ENCODE peak calls at places on chromosomes 13 and 19, in four cellular contexts. F, M, P and O are unnamed samples.

GRCh38 chr19:56663931-56664500 is 7.5 kb downstream of the ZNF835 start:
- DNase-seq in F (no peak), M (no peak), P (no peak), O (no peak)

GRCh38 chr19:1336079-1336684 is 47.5 kb upstream of the NDUFS7 start:
- DNase-seq in F (no peak), M (no peak), P (no peak), O (peak)

GRCh38 chr19:29311391-29311790 is 98.4 kb upstream of the UQCRFS1 start:
- DNase-seq in F (no peak), M (no peak), P (no peak), O (no peak)

GRCh38 chr13:20401958-20402856 is 123.5 kb downstream of the CRYL1 start:
- DNase-seq in F (no peak), M (no peak), P (no peak), O (no peak)

GRCh38 chr19:5253403-5254110 is 87.1 kb downstream of the PTPRS start:
- DNase-seq in F (no peak), M (no peak), P (peak), O (no peak)

GRCh38 chr13:101845501-101846012 is 393.1 kb downstream of the ITGBL1 start:
- DNase-seq in F (no peak), M (no peak), P (peak), O (no peak)

GRCh38 chr13:102569488-102569887 is 27.3 kb upstream of the TPP2 start:
- DNase-seq in F (no peak), M (no peak), P (no peak), O (no peak)

GRCh38 chr13:113407531-113408393 is 43.8 kb upstream of the GRTP1 start:
- DNase-seq in F (no peak), M (no peak), P (no peak), O (no peak)

GRCh38 chr13:91017031-91017668 is 330.3 kb upstream of the MIR17HG start:
- DNase-seq in F (peak), M (peak), P (no peak), O (peak)

GRCh38 chr13:110683203-110683883 is 22.6 kb downstream of the CARS2 start:
- DNase-seq in F (no peak), M (no peak), P (peak), O (no peak)

GRCh38 chr13:102597029-102598015 is 536 bp downstream of the TPP2 start:
- DNase-seq in F (peak), M (peak), P (no peak), O (no peak)

GRCh38 chr19:57010541-57010940 is 109.2 kb upstream of the USP29 start:
- DNase-seq in F (no peak), M (no peak), P (no peak), O (no peak)

GRCh38 chr13:94548382-94549240 is 47.3 kb downstream of the TGDS start:
- DNase-seq in F (no peak), M (peak), P (peak), O (peak)

GRCh38 chr19:19034204-19034624 is 811 bp downstream of the ARMC6 start:
- DNase-seq in F (peak), M (peak), P (peak), O (peak)

GRCh38 chr19:35462476-35462953 is 14.5 kb downstream of the FFAR2 start:
- DNase-seq in F (no peak), M (no peak), P (no peak), O (peak)

GRCh38 chr19:5273782-5274181 is 66.8 kb downstream of the PTPRS start:
- DNase-seq in F (no peak), M (no peak), P (no peak), O (no peak)

GRCh38 chr19:17164644-17165043 is 50.5 kb upstream of the USE1 start:
- DNase-seq in F (no peak), M (no peak), P (no peak), O (no peak)

GRCh38 chr13:46543307-46543706 is 9.7 kb upstream of the LRCH1 start:
- DNase-seq in F (no peak), M (no peak), P (no peak), O (no peak)

GRCh38 chr13:80037505-80037888 is 303.4 kb downstream of the SPRY2 start:
- DNase-seq in F (no peak), M (no peak), P (no peak), O (no peak)

GRCh38 chr13:80039000-80039399 is 301.9 kb downstream of the SPRY2 start:
- DNase-seq in F (no peak), M (no peak), P (no peak), O (no peak)

GRCh38 chr13:80038371-80038770 is 302.6 kb downstream of the SPRY2 start:
- DNase-seq in F (no peak), M (no peak), P (no peak), O (no peak)

GRCh38 chr13:80040977-80041310 is 300.0 kb downstream of the SPRY2 start:
- DNase-seq in F (no peak), M (no peak), P (no peak), O (no peak)

GRCh38 chr13:80040219-80040976 is 300.5 kb downstream of the SPRY2 start:
- DNase-seq in F (no peak), M (no peak), P (no peak), O (no peak)
- TF ChIP-seq ZBTB33 in F (no peak), M (peak), P (no peak), O (no peak)

GRCh38 chr13:26476111-26476743 is 81.3 kb upstream of the WASF3 start:
- DNase-seq in F (no peak), M (no peak), P (peak), O (no peak)

GRCh38 chr13:26471807-26472206 is 85.7 kb upstream of the WASF3 start:
- DNase-seq in F (no peak), M (no peak), P (no peak), O (no peak)

GRCh38 chr13:26474286-26474685 is 83.2 kb upstream of the WASF3 start:
- DNase-seq in F (no peak), M (no peak), P (no peak), O (no peak)

GRCh38 chr13:26475176-26476110 is 82.0 kb upstream of the WASF3 start:
- DNase-seq in F (no peak), M (no peak), P (no peak), O (no peak)

DNA sequence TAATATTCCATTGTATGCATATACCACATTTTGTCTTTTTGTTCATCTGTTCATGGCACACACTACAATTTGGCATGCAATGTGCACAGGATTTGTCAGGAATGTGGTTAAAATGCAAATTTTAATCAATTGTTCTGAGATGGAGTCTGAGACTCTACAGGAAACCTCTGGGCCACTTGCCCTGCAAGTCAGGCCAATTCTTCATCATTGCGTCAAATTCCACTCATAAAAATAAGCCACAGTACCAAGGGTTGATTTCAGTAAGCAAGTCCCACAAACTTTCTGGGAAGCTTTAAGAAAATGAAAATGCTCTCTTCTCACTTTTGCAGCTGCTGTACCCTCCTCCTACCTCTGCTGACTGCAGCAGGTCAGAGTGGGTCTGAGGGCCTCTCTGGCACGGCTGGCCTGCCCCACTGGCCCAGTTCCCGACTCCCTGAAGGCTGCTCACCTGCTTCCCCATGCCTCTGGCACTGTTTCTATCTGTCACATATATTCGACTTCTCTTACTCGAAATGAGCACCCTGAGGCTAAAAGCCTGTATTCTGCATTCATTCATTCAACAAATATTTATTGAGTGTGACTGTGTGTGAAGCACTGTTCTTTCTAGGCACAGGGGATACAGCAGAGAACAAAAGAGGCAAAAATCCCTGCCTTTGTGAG is 83.8 kb upstream of the WASF3 start:
- DNase-seq in F (no peak), M (no peak), P (no peak), O (no peak)
- TF ChIP-seq USF2 in F (no peak), M (no peak), P (no peak), O (no peak)

GRCh38 chr13:99352351-99353271 is 45.4 kb upstream of the GPR183 start:
- DNase-seq in F (no peak), M (no peak), P (no peak), O (no peak)
- TF ChIP-seq ZBTB33 in F (no peak), M (no peak), P (no peak), O (no peak)

GRCh38 chr19:33194527-33194883 is 375 bp downstream of the LRP3 start:
- DNase-seq in F (no peak), M (no peak), P (no peak), O (no peak)

GRCh38 chr19:33195711-33196347 is 1.7 kb downstream of the LRP3 start:
- DNase-seq in F (no peak), M (no peak), P (no peak), O (no peak)

GRCh38 chr19:33197591-33198000 is 3.5 kb downstream of the LRP3 start:
- DNase-seq in F (no peak), M (peak), P (peak), O (no peak)

GRCh38 chr19:33194884-33195710 is 967 bp downstream of the LRP3 start:
- DNase-seq in F (no peak), M (peak), P (peak), O (no peak)

DNA sequence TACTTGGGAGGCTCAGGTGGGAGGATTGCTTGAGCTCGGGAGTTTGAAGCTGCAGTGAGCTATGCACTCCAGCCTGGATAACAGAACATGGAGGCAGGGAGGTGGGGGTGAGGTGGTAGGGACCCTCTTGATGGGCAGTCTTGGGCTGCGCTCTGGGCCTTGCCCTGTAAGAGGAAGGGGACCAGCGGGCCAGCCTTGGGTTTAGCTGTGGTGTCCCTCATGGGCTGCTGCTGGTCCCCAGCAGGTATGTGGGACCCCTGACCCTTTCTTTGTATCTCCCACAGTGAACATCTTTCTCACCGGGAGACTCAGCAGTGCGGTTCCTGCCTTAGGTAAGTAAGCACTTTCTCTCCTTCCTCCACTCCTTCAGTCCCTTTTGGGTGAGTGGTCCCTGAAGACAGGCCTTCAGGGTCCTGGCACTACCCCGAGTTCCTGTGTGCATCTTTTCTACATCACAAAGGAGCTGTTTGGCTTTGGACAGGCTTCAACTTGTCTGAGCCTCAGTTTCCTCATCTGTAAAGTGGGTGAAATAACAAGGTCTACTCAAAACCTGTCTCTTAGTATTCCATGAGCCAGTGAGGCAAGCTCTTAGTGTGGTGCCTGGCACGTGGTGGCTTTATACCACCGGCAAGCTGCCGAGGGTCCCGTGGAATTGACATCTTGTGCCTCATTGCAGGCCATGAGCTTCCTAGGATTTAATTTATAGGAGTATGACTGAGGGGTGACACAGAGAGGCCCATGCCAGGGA is 2.5 kb downstream of the LRP3 start:
- DNase-seq in F (no peak), M (no peak), P (no peak), O (no peak)
- TF ChIP-seq USF2 in F (no peak), M (no peak), P (no peak), O (no peak)

DNA sequence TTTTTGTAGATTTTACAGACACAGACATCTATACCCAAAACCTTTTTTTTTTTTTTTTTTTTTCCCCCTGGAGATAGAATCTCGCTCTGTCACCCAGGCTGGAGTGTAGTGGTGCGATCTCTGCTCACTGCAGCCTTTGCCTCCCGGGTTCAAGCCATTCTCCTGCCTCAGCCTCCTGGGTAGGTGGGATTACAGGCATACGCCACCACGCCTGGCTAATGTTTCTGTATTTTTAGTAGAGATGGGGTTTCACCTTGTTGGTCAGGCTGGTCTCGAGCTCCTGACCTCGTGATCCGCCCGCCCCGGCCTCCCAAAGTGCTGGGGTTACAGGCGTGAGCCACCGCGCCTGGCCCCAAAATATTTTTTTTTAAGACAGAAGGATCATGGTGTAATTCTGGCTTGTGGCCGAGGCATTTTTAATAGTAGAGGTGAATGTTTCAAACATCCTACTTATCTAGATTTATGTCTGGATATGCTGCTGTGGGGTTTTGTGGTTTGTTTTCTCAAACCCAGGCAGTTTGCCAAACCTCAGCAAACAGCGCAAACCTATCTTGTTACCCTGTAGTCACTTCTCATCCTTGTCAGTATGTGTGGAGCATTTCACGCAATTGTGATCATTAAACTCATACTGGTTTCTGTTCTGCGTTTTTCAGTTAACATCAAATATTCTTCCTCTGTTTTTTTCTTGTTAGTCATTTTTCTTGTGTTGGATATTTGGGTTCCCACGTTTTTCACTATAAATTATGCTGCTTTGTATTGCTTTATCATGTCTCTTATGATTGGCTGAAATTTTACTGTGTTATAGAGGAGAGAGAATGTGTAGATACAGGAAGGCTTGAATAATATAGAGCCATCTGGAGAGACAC is 36.2 kb upstream of the GARRE1 start:
- DNase-seq in F (peak), M (peak), P (no peak), O (peak)
- TF ChIP-seq ZBTB33 in F (peak), M (peak), P (no peak), O (no peak)

DNA sequence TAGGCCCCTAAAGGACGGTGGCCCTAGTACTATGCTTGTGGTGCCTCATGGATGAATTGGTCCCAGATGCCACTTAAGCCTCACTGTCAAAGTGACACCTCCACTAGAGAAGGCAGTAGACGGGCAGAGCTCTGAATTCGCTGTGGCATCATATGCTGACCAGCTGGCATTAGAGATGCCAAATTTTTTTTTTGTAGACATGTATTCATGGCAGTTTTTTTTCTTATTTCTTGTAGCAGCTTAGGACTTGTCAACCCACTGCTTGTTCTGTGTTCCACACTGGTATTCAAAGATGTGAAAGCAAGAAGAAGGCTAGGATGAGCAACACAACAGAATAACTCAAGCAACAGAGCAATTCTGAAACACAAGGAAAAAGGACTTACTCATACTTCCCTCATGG is 212.5 kb downstream of the DLEU7 start:
- DNase-seq in F (no peak), M (no peak), P (no peak), O (no peak)
- TF ChIP-seq USF2 in F (no peak), M (no peak), P (no peak), O (no peak)

GRCh38 chr13:39402221-39402620 is 200.8 kb downstream of the LHFPL6 start:
- DNase-seq in F (no peak), M (no peak), P (no peak), O (no peak)

GRCh38 chr13:39405107-39405506 is 197.9 kb downstream of the LHFPL6 start:
- DNase-seq in F (no peak), M (no peak), P (no peak), O (no peak)

GRCh38 chr13:39405596-39405995 is 197.4 kb downstream of the LHFPL6 start:
- DNase-seq in F (no peak), M (no peak), P (no peak), O (no peak)

GRCh38 chr13:39401091-39401647 is 201.8 kb downstream of the LHFPL6 start:
- DNase-seq in F (no peak), M (no peak), P (no peak), O (no peak)

GRCh38 chr13:39401756-39402155 is 201.2 kb downstream of the LHFPL6 start:
- DNase-seq in F (peak), M (no peak), P (no peak), O (no peak)
- TF ChIP-seq ZBTB33 in F (no peak), M (no peak), P (no peak), O (no peak)

DNA sequence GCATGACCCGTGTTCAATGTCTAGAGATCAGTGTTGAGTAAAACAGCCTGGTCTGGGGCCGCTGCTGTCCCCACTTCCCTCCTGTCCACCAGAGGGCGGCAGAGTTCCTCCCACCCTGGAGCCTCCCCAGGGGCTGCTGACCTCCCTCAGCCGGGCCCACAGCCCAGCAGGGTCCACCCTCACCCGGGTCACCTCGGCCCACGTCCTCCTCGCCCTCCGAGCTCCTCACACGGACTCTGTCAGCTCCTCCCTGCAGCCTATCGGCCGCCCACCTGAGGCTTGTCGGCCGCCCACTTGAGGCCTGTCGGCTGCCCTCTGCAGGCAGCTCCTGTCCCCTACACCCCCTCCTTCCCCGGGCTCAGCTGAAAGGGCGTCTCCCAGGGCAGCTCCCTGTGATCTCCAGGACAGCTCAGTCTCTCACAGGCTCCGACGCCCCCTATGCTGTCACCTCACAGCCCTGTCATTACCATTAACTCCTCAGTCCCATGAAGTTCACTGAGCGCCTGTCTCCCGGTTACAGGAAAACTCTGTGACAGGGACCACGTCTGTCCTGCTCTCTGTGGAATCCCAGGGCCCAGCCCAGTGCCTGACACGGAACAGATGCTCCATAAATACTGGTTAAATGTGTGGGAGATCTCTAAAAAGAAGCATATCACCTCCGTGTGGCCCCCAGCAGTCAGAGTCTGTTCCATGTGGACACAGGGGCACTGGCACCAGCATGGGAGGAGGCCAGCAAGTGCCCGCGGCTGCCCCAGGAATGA is 1.5 kb upstream of the CEACAM5 start:
- DNase-seq in F (peak), M (peak), P (peak), O (peak)
- TF ChIP-seq USF2 in F (no peak), M (no peak), P (no peak), O (no peak)